ENCODE peak calls at places on chromosomes 2 and 18, in seven cellular contexts. D is right lobe of liver, I is pancreas, A is cardiac muscle cell, M is AG04450, V is prostate gland, W is lower lobe of right lung. T is an unnamed sample.
A peak's percentile ranks its signal among the peaks of the same experiment; 100 is the strongest.

GRCh38 chr2:66364495-66364992 is 70.4 kb upstream of the MEIS1 start:
- DNase-seq in D (no peak), I (no peak), A (peak; percentile 94), M (no peak), V (peak; percentile 23), W (no peak), T (peak; percentile 39)

GRCh38 chr2:98747888-98748287 is 17.0 kb upstream of the MGAT4A start:
- DNase-seq in D (no peak), I (no peak), A (no peak), M (no peak), V (no peak), W (no peak), T (no peak)

GRCh38 chr18:55695091-55695490 is 107.1 kb upstream of the TCF4 start:
- DNase-seq in D (no peak), I (no peak), A (no peak), M (no peak), V (no peak), W (no peak), T (peak; percentile 32)

GRCh38 chr2:207143474-207144190 is 22.1 kb downstream of the KLF7 start:
- DNase-seq in D (peak; percentile 51), I (no peak), A (peak; percentile 89), M (no peak), V (no peak), W (peak; percentile 79), T (no peak)

GRCh38 chr2:4340536-4340935 is 637.2 kb downstream of the DCDC2C start:
- DNase-seq in D (no peak), I (no peak), A (no peak), M (no peak), V (no peak), W (no peak), T (peak; percentile 12)

GRCh38 chr2:97748397-97748796 is 35.0 kb downstream of the ZAP70 start:
- DNase-seq in D (no peak), I (no peak), A (peak; percentile 32), M (no peak), V (no peak), W (no peak), T (no peak)

GRCh38 chr2:157428500-157429175 is 15.3 kb downstream of the CYTIP start:
- DNase-seq in D (no peak), I (no peak), A (no peak), M (no peak), V (no peak), W (no peak), T (no peak)

GRCh38 chr2:130355578-130356431 is at the start of gene PTPN18:
- DNase-seq in D (peak; percentile 96), I (peak; percentile 93), A (peak; percentile 95), M (peak; percentile 61), V (peak; percentile 89), W (peak; percentile 97), T (no peak)

GRCh38 chr18:13610517-13610916 is 115.8 kb downstream of the FAM210A start:
- DNase-seq in D (no peak), I (no peak), A (no peak), M (no peak), V (no peak), W (no peak), T (no peak)

GRCh38 chr2:26942543-26943295 is 27.7 kb upstream of the MAPRE3 start:
- DNase-seq in D (peak; percentile 53), I (peak; percentile 55), A (peak; percentile 74), M (no peak), V (peak; percentile 42), W (peak; percentile 76), T (no peak)

GRCh38 chr2:202014328-202015034 is 19.2 kb upstream of the FZD7 start:
- DNase-seq in D (no peak), I (no peak), A (no peak), M (no peak), V (no peak), W (no peak), T (no peak)

GRCh38 chr2:7953184-7953583 is 728.7 kb upstream of the ID2 start:
- DNase-seq in D (no peak), I (no peak), A (no peak), M (no peak), V (no peak), W (no peak), T (no peak)

GRCh38 chr2:180698668-180699067 is 281.7 kb upstream of the UBE2E3 start:
- DNase-seq in D (no peak), I (no peak), A (no peak), M (no peak), V (no peak), W (no peak), T (no peak)

GRCh38 chr2:31204761-31205160 is 12.6 kb downstream of the CAPN14 start:
- DNase-seq in D (no peak), I (no peak), A (no peak), M (no peak), V (no peak), W (no peak), T (no peak)

GRCh38 chr2:44392338-44392943 is 30.7 kb downstream of the CAMKMT start:
- DNase-seq in D (peak; percentile 23), I (no peak), A (peak; percentile 51), M (no peak), V (peak; percentile 14), W (no peak), T (no peak)

GRCh38 chr18:13235326-13235937 is 16.9 kb downstream of the LDLRAD4 start:
- DNase-seq in D (no peak), I (no peak), A (no peak), M (no peak), V (no peak), W (peak; percentile 16), T (peak; percentile 14)

GRCh38 chr2:61469424-61470121 is 1.3 kb downstream of the USP34 start:
- DNase-seq in D (no peak), I (no peak), A (peak; percentile 20), M (no peak), V (no peak), W (no peak), T (no peak)

GRCh38 chr2:240564571-240565266 is 3.6 kb upstream of the RNPEPL1 start:
- DNase-seq in D (no peak), I (peak; percentile 29), A (peak; percentile 79), M (no peak), V (no peak), W (no peak), T (no peak)

GRCh38 chr18:11713756-11714155 is 24.7 kb downstream of the GNAL start:
- DNase-seq in D (no peak), I (no peak), A (no peak), M (no peak), V (no peak), W (no peak), T (no peak)

GRCh38 chr2:63023444-63023843 is 27.2 kb upstream of the OTX1 start:
- DNase-seq in D (no peak), I (no peak), A (peak; percentile 57), M (no peak), V (no peak), W (no peak), T (no peak)

GRCh38 chr18:59842947-59843346 is 56.8 kb upstream of the PMAIP1 start:
- DNase-seq in D (no peak), I (no peak), A (no peak), M (no peak), V (no peak), W (no peak), T (no peak)

GRCh38 chr2:240387669-240388358 is 47.6 kb upstream of the GPC1 start:
- DNase-seq in D (no peak), I (peak; percentile 34), A (peak; percentile 96), M (peak; percentile 91), V (no peak), W (peak; percentile 40), T (peak; percentile 76)

GRCh38 chr2:216426938-216427337 is 14.7 kb downstream of the SMARCAL1 start:
- DNase-seq in D (no peak), I (no peak), A (peak; percentile 38), M (no peak), V (no peak), W (no peak), T (peak; percentile 28)
- TF ChIP-seq CTCF in D (no peak), I (no peak), A (no peak), M (no peak), V (no peak), W (no peak), T (no peak)

DNA sequence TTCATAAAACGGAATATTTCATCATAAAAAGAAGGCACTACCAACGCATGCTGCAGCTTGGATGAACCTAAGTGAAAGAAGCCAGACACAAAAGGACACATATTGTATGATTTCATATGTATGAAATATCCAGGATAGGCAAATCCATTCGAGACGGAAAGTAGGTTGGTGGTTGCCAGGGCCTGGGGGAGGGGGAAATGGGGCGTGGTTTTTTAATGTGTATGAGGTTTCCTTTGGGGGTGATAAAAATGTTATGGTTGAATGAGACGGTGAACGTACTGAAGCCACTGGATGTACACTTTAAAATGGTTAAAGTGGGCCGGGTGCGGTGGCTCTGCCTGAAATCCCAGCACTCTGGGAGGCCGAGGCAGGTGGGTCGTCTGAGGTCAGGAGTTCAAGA is 20.0 kb upstream of the SPATA3 start:
- DNase-seq in D (no peak), I (no peak), A (no peak), M (no peak), V (no peak), W (no peak), T (no peak)
- H3K4me3 ChIP-seq in D (no peak overlapping the region), I (no peak overlapping the region), A (no peak overlapping the region), M (no peak overlapping the region), V (no peak overlapping the region), W (no peak overlapping the region), T (no peak overlapping the region)

DNA sequence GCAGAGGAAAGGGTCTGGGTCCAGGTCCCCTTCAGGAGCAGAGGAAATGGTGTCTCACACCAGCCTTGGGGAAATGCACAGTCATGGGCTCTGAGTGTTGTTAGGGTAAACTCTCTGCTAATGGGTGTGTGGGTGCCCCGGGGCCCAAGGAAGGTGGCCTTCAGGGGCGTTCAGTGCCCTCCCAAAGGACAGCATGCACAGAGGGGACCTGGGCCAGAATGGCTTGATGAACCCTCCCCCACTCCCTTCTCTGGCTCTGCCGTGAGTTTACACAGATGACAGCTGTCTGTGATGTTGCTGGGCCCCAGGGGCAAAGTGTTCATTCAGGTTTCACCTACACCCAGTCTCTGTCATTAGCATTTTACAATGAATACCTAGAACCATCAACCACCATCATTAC is 3.3 kb downstream of the NPPC start:
- DNase-seq in D (no peak), I (no peak), A (no peak), M (no peak), V (no peak), W (peak; percentile 14), T (no peak)
- H3K27me3 ChIP-seq in D (peaks cover 3% of the 10 kb centered on the region), I (peaks cover 3% of the 10 kb centered on the region), A (peaks cover 61% of the 10 kb centered on the region), M (peaks cover 61% of the 10 kb centered on the region), V (no peaks in the 10 kb centered on the region), W (peaks cover 61% of the 10 kb centered on the region), T (peaks cover 61% of the 10 kb centered on the region)

DNA sequence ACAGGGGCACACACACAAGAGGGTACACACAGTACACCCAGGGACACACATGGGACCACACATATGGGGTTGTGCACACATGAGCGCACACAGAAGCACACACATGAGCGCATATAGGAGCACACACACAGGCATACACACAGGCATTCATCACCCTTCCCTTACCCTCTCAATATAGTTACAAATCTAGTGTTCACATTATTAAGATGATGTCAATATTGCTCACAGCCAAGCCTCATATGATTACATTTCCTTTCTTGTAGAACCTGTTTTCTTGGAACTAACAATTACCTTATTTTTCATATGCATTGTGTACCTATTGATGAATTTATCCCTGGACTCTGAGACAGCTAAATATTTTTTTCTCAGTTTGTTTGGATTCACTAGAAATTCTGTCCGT is 156.7 kb downstream of the FHOD3 start:
- DNase-seq in D (no peak), I (no peak), A (no peak), M (no peak), V (no peak), W (no peak), T (no peak)
- TF ChIP-seq CTCF in D (no peak), I (no peak), A (no peak), M (no peak), V (no peak), W (no peak), T (no peak)

GRCh38 chr2:54946220-54946568 is 104.1 kb downstream of the RTN4 start:
- DNase-seq in D (no peak), I (no peak), A (no peak), M (no peak), V (no peak), W (no peak), T (no peak)
- H3K4me3 ChIP-seq in D (no peak overlapping the region), I (no peak overlapping the region), A (no peak overlapping the region), M (no peak overlapping the region), V (no peak overlapping the region), W (no peak overlapping the region), T (no peak overlapping the region)

T was measured in kidney epithelial cell.